ENCODE peak calls at places on chromosomes 6 and 20, in ten cellular contexts. D is prostate gland; L is tibial nerve; N is coronary artery; J is NCI-H1092; R is cardiac septum; T is stimulated activated CD4-positive, alpha-beta T cell treated with anti-CD3 and anti-CD28 coated beads, Interleukin-2, amount 100 ng/mL, for 48 hours; O is NCI-H2171 treated with DMSO at 0.1 percent for 48 hours; S is NCI-H1930; I is D341Med. C is an unnamed sample.

GRCh38 chr6:169000022-169000421 is 253.6 kb downstream of the THBS2 start:
- DNase-seq in D (no peak), L (no peak), N (no peak), J (no peak), R (no peak), T (no peak), O (no peak), S (no peak), I (no peak), C (no peak)

GRCh38 chr6:111673871-111674270 is 68.2 kb upstream of the TRAF3IP2 start:
- DNase-seq in D (no peak), L (no peak), N (no peak), J (no peak), R (no peak), T (no peak), O (no peak), S (no peak), I (no peak), C (no peak)

GRCh38 chr6:48476257-48476656 is 365.3 kb upstream of the PTCHD4 start:
- DNase-seq in D (no peak), L (no peak), N (no peak), J (no peak), R (no peak), T (no peak), O (no peak), S (no peak), I (no peak), C (no peak)

GRCh38 chr6:46629698-46630097 is 22.9 kb downstream of the CYP39A1 start:
- DNase-seq in D (no peak), L (no peak), N (no peak), J (no peak), R (no peak), T (no peak), O (no peak), S (no peak), I (no peak), C (no peak)

GRCh38 chr6:13281630-13282156 is 46.6 kb downstream of the TBC1D7 start:
- DNase-seq in D (no peak), L (no peak), N (no peak), J (no peak), R (peak), T (no peak), O (no peak), S (no peak), I (no peak), C (no peak)

GRCh38 chr6:36627141-36627540 is 33.0 kb downstream of the SRSF3 start:
- DNase-seq in D (no peak), L (peak), N (no peak), J (no peak), R (no peak), T (no peak), O (no peak), S (no peak), I (no peak), C (no peak)

GRCh38 chr6:169545956-169546355 is 155.9 kb downstream of the WDR27 start:
- DNase-seq in D (no peak), L (no peak), N (no peak), J (no peak), R (no peak), T (no peak), O (no peak), S (no peak), I (no peak), C (no peak)

GRCh38 chr6:21073318-21073839 is 520.2 kb upstream of the SOX4 start:
- DNase-seq in D (no peak), L (no peak), N (no peak), J (no peak), R (no peak), T (no peak), O (peak), S (no peak), I (no peak), C (no peak)

GRCh38 chr6:134741193-134741521 is 208.7 kb downstream of the ALDH8A1 start:
- DNase-seq in D (no peak), L (no peak), N (no peak), J (no peak), R (no peak), T (no peak), O (peak), S (no peak), I (no peak), C (peak)

GRCh38 chr6:88566746-88567534 is 396.5 kb downstream of the RNGTT start:
- DNase-seq in D (no peak), L (no peak), N (no peak), J (no peak), R (no peak), T (no peak), O (no peak), S (no peak), I (no peak), C (no peak)

GRCh38 chr6:93036835-93037234 is 382.5 kb downstream of the EPHA7 start:
- DNase-seq in D (no peak), L (no peak), N (no peak), J (no peak), R (no peak), T (no peak), O (peak), S (no peak), I (peak), C (no peak)

GRCh38 chr20:1205802-1206201 is 2.5 kb downstream of the C20orf202 start:
- DNase-seq in D (no peak), L (no peak), N (no peak), J (no peak), R (no peak), T (no peak), O (no peak), S (no peak), I (no peak), C (no peak)

GRCh38 chr20:44083220-44083933 is 103.6 kb downstream of the JPH2 start:
- DNase-seq in D (peak), L (no peak), N (no peak), J (peak), R (no peak), T (no peak), O (no peak), S (no peak), I (no peak), C (no peak)

GRCh38 chr6:85464260-85464644 is 14.4 kb downstream of the NT5E start:
- DNase-seq in D (no peak), L (no peak), N (peak), J (no peak), R (no peak), T (peak), O (no peak), S (no peak), I (no peak), C (no peak)